ENCODE peak calls at places on chromosomes 16 and 17, in four cellular contexts. T, K, W and Y are unnamed samples.

GRCh38 chr17:49760909-49761558 is 2.9 kb downstream of the FAM117A start:
- DNase-seq in T (no peak), K (no peak), W (peak), Y (no peak)

GRCh38 chr17:32277284-32277683 is 11.7 kb downstream of the RHBDL3 start:
- DNase-seq in T (peak), K (no peak), W (no peak), Y (no peak)

GRCh38 chr16:10405386-10405939 is 19.6 kb downstream of the ATF7IP2 start:
- DNase-seq in T (no peak), K (no peak), W (peak), Y (no peak)

GRCh38 chr17:76683011-76683755 is 27.6 kb downstream of the MXRA7 start:
- DNase-seq in T (no peak), K (no peak), W (peak), Y (no peak)

GRCh38 chr16:27327586-27327915 is 13.8 kb downstream of the IL4R start:
- DNase-seq in T (no peak), K (no peak), W (no peak), Y (no peak)

GRCh38 chr16:25679468-25680010 is 12.2 kb upstream of the HS3ST4 start:
- DNase-seq in T (no peak), K (no peak), W (no peak), Y (no peak)

GRCh38 chr17:55325405-55325804 is 60.6 kb downstream of the HLF start:
- DNase-seq in T (no peak), K (no peak), W (no peak), Y (no peak)

GRCh38 chr16:11414815-11415775 is 69.8 kb downstream of the RMI2 start:
- DNase-seq in T (no peak), K (no peak), W (no peak), Y (no peak)

GRCh38 chr16:50684823-50685455 is 3.8 kb upstream of the SNX20 start:
- DNase-seq in T (no peak), K (peak), W (no peak), Y (no peak)

GRCh38 chr16:55571191-55571897 is 4.9 kb downstream of the CAPNS2 start:
- DNase-seq in T (no peak), K (no peak), W (no peak), Y (no peak)

GRCh38 chr16:82755570-82756282 is 129.0 kb downstream of the CDH13 start:
- DNase-seq in T (no peak), K (no peak), W (peak), Y (no peak)

GRCh38 chr17:62692721-62693431 is 65.4 kb downstream of the MRC2 start:
- DNase-seq in T (no peak), K (peak), W (peak), Y (no peak)

GRCh38 chr16:76345093-76345735 is 68.0 kb downstream of the CNTNAP4 start:
- DNase-seq in T (no peak), K (no peak), W (peak), Y (no peak)

GRCh38 chr17:74818306-74818705 is 41.4 kb downstream of the GRIN2C start:
- DNase-seq in T (no peak), K (no peak), W (no peak), Y (no peak)

GRCh38 chr17:73118876-73119485 is 26.5 kb upstream of the SLC39A11 start:
- DNase-seq in T (no peak), K (no peak), W (no peak), Y (no peak)

GRCh38 chr16:82070656-82071369 is 35.8 kb downstream of the HSD17B2 start:
- DNase-seq in T (no peak), K (no peak), W (no peak), Y (no peak)

GRCh38 chr17:1484586-1485310 is 7.7 kb downstream of the MYO1C start:
- DNase-seq in T (no peak), K (peak), W (peak), Y (no peak)

GRCh38 chr17:48715496-48716399 is 6.6 kb downstream of the PRAC1 start:
- DNase-seq in T (no peak), K (no peak), W (peak), Y (no peak)

GRCh38 chr17:42657824-42658588 is 1.1 kb upstream of the TUBG2 start:
- DNase-seq in T (no peak), K (no peak), W (peak), Y (no peak)

GRCh38 chr16:69276143-69277115 is 34.7 kb upstream of the VPS4A start:
- DNase-seq in T (no peak), K (no peak), W (no peak), Y (no peak)

GRCh38 chr17:20775331-20775730 is 195.8 kb downstream of the CDRT15L2 start:
- DNase-seq in T (no peak), K (no peak), W (no peak), Y (no peak)

GRCh38 chr17:31621566-31621965 is 230.1 kb downstream of the RAB11FIP4 start:
- DNase-seq in T (no peak), K (no peak), W (no peak), Y (no peak)

GRCh38 chr16:72961115-72961832 is 86.7 kb downstream of the ZFHX3 start:
- DNase-seq in T (no peak), K (no peak), W (no peak), Y (no peak)

GRCh38 chr16:84749815-84750214 is 50.0 kb downstream of the USP10 start:
- DNase-seq in T (no peak), K (no peak), W (no peak), Y (no peak)

GRCh38 chr17:51366866-51367265 is 106.5 kb downstream of the UTP18 start:
- DNase-seq in T (no peak), K (no peak), W (no peak), Y (no peak)

GRCh38 chr16:60686824-60687223 is 1349.4 kb downstream of the CDH8 start:
- DNase-seq in T (no peak), K (no peak), W (no peak), Y (no peak)

GRCh38 chr16:54545890-54546476 is 259.4 kb upstream of the IRX3 start:
- DNase-seq in T (no peak), K (no peak), W (no peak), Y (no peak)

GRCh38 chr17:40179923-40180659 is 2.8 kb downstream of the RAPGEFL1 start:
- DNase-seq in T (no peak), K (no peak), W (no peak), Y (no peak)

GRCh38 chr17:37847102-37847501 is 77.1 kb upstream of the TBC1D3K start:
- DNase-seq in T (no peak), K (no peak), W (no peak), Y (no peak)

GRCh38 chr16:67942200-67942509 is 1.8 kb downstream of the LCAT start:
- DNase-seq in T (peak), K (peak), W (peak), Y (no peak)

GRCh38 chr16:88913001-88913612 is 46.6 kb upstream of the PABPN1L start:
- DNase-seq in T (no peak), K (no peak), W (no peak), Y (no peak)

GRCh38 chr17:71679832-71680231 is 441.0 kb upstream of the SOX9 start:
- DNase-seq in T (no peak), K (no peak), W (no peak), Y (no peak)

GRCh38 chr17:79721993-79722671 is 8.6 kb upstream of the ENPP7 start:
- DNase-seq in T (no peak), K (no peak), W (peak), Y (no peak)

GRCh38 chr16:50528820-50529219 is 19.4 kb upstream of the NKD1 start:
- DNase-seq in T (no peak), K (no peak), W (no peak), Y (no peak)

GRCh38 chr16:87271256-87271655 is 45.9 kb downstream of the C16orf95 start:
- DNase-seq in T (no peak), K (no peak), W (no peak), Y (no peak)

GRCh38 chr17:43994272-43995149 is 9.9 kb upstream of the NAGS start:
- DNase-seq in T (peak), K (peak), W (peak), Y (peak)

GRCh38 chr17:79671387-79671752 is 59.4 kb upstream of the ENPP7 start:
- DNase-seq in T (no peak), K (no peak), W (no peak), Y (no peak)